ENCODE peak calls at places on chromosomes 12 and 14, in eight cellular contexts. D is brain microvascular endothelial cell, G is tibial nerve, U is K562, M is lower lobe of right lung, R is GM12865, Y is AG10803, W is thoracic aorta. F is an unnamed sample.

GRCh38 chr12:13094349-13094748 is 9.1 kb downstream of the GSG1 start:
- DNase-seq in R (peak), Y (peak), W (no peak), M (no peak), D (no peak), U (no peak), G (no peak), F (no peak)

GRCh38 chr12:93638954-93639353 is 38.2 kb upstream of the CRADD start:
- DNase-seq in D (no peak), U (no peak), M (no peak), W (no peak), R (no peak), G (no peak), Y (no peak), F (no peak)

GRCh38 chr12:49762468-49762847 is 21.1 kb downstream of the TMBIM6 start:
- DNase-seq in D (no peak), U (no peak), Y (no peak), W (no peak), R (peak), G (no peak), M (no peak), F (no peak)

GRCh38 chr14:74829238-74829637 is 46.7 kb downstream of the PROX2 start:
- DNase-seq in U (no peak), D (no peak), R (no peak), G (no peak), M (no peak), Y (peak), W (no peak), F (no peak)

GRCh38 chr12:88993655-88994054 is 358.6 kb downstream of the DUSP6 start:
- DNase-seq in R (peak), Y (peak), G (no peak), D (peak), U (no peak), M (no peak), W (no peak), F (no peak)

GRCh38 chr12:113058553-113058952 is 2.0 kb downstream of the DTX1 start:
- DNase-seq in G (no peak), R (no peak), Y (no peak), W (no peak), U (no peak), D (no peak), M (no peak), F (no peak)

GRCh38 chr12:8912910-8913309 is 1.4 kb upstream of the PHC1 start:
- DNase-seq in U (peak), R (peak), Y (no peak), G (no peak), M (no peak), D (no peak), W (no peak), F (no peak)

GRCh38 chr12:113405687-113406086 is 2.0 kb upstream of the SDS start:
- DNase-seq in D (no peak), W (no peak), R (peak), U (no peak), G (no peak), M (no peak), Y (no peak), F (no peak)

GRCh38 chr12:124233846-124234620 is 60.9 kb upstream of the RFLNA start:
- DNase-seq in G (no peak), M (no peak), U (no peak), D (peak), W (no peak), R (no peak), Y (peak), F (no peak)

GRCh38 chr12:11822071-11822818 is 172.8 kb downstream of the ETV6 start:
- DNase-seq in G (no peak), M (no peak), R (peak), Y (peak), U (no peak), W (no peak), D (peak), F (peak)

DNA sequence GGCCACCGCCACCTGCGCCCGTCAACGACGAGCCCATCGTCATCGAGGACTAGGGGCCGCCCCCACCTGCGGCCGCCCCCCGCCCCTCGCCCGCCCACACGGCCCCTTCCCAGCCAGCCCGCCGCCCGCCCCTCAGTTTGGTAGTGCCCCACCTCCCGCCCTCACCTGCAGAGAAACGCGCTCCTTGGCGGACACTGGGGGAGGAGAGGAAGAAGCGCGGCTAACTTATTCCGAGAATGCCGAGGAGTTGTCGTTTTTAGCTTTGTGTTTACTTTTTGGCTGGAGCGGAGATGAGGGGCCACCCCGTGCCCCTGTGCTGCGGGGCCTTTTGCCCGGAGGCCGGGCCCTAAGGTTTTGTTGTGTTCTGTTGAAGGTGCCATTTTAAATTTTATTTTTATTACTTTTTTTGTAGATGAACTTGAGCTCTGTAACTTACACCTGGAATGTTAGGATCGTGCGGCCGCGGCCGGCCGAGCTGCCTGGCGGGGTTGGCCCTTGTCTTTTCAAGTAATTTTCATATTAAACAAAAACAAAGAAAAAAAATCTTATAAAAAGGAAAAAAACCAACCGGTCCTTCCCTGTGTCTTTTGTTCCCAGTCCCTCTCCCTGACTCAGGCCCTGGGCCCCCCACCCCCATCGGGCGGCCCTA is 4.3 kb upstream of the CRIP2 start:
- DNase-seq in W (no peak), M (no peak), D (no peak), R (no peak), G (no peak), U (no peak), Y (no peak), F (no peak)
- H3K4me3 ChIP-seq in W (no peak), M (no peak), D (no peak), R (no peak), G (no peak), U (no peak), Y (no peak), F (no peak)

GRCh38 chr12:50927356-50927755 is 25.0 kb upstream of the HIGD1C start:
- DNase-seq in U (no peak), W (no peak), Y (no peak), R (no peak), D (no peak), M (no peak), G (no peak), F (no peak)
- H3K4me3 ChIP-seq in U (peak), W (peak), Y (no peak), R (peak), D (no peak), M (peak), G (peak), F (peak)

GRCh38 chr12:46145881-46146280 is 123.0 kb downstream of the SLC38A1 start:
- DNase-seq in Y (no peak), G (no peak), R (no peak), D (no peak), U (no peak), W (no peak), M (no peak), F (no peak)

GRCh38 chr12:46150735-46151134 is 118.1 kb downstream of the SLC38A1 start:
- DNase-seq in R (no peak), Y (no peak), G (no peak), M (no peak), D (no peak), W (no peak), U (no peak), F (no peak)

GRCh38 chr12:46147144-46147543 is 121.7 kb downstream of the SLC38A1 start:
- DNase-seq in W (no peak), R (no peak), U (no peak), D (no peak), Y (no peak), G (no peak), M (no peak), F (no peak)

GRCh38 chr12:46149905-46150304 is 118.9 kb downstream of the SLC38A1 start:
- DNase-seq in G (no peak), W (no peak), M (no peak), Y (no peak), R (no peak), U (no peak), D (no peak), F (no peak)

GRCh38 chr12:46148706-46149463 is 120.0 kb downstream of the SLC38A1 start:
- DNase-seq in W (no peak), G (no peak), D (no peak), R (no peak), M (no peak), U (no peak), Y (peak), F (no peak)
- H3K4me3 ChIP-seq in W (no peak), G (no peak), D (no peak), R (no peak), M (no peak), U (no peak), Y (no peak), F (no peak)

GRCh38 chr14:91185721-91186120 is 58.8 kb downstream of the GPR68 start:
- DNase-seq in Y (peak), M (no peak), R (no peak), U (no peak), W (no peak), D (no peak), G (no peak), F (no peak)

GRCh38 chr14:91187271-91187670 is 57.2 kb downstream of the GPR68 start:
- DNase-seq in R (no peak), W (no peak), G (no peak), D (no peak), Y (no peak), U (no peak), M (no peak), F (no peak)

GRCh38 chr14:91186515-91187066 is 57.9 kb downstream of the GPR68 start:
- DNase-seq in M (no peak), D (no peak), Y (peak), R (no peak), W (no peak), U (no peak), G (no peak), F (no peak)

GRCh38 chr14:91184559-91184958 is 59.9 kb downstream of the GPR68 start:
- DNase-seq in G (no peak), Y (no peak), R (no peak), W (no peak), U (no peak), D (no peak), M (no peak), F (no peak)
- H3K4me3 ChIP-seq in G (no peak), Y (no peak), R (no peak), W (no peak), U (no peak), D (no peak), M (no peak), F (no peak)

DNA sequence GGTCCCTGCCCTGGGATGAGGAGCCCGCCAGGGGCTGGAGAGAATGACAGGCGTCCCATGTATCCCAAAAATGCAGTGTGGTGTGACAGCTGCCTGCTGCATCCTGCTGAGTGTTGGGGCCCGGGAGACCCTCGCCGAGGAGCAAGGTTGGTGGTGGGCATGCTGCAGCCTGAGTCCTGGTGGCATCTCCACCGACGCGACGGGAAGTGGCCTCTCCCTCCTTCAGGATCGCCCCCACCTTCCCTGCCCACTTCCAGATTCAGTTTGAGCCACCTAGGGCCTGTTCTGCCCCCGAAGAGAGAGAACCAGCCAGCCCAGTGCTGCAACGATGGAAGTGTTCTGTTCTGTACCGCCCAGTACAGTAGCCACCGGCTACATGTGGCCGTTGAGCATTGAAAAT is 70.1 kb downstream of the TSPAN9 start:
- DNase-seq in W (no peak), U (no peak), D (no peak), G (no peak), M (no peak), R (no peak), Y (no peak), F (no peak)
- H3K4me3 ChIP-seq in W (no peak), U (no peak), D (no peak), G (no peak), M (no peak), R (no peak), Y (no peak), F (no peak)

DNA sequence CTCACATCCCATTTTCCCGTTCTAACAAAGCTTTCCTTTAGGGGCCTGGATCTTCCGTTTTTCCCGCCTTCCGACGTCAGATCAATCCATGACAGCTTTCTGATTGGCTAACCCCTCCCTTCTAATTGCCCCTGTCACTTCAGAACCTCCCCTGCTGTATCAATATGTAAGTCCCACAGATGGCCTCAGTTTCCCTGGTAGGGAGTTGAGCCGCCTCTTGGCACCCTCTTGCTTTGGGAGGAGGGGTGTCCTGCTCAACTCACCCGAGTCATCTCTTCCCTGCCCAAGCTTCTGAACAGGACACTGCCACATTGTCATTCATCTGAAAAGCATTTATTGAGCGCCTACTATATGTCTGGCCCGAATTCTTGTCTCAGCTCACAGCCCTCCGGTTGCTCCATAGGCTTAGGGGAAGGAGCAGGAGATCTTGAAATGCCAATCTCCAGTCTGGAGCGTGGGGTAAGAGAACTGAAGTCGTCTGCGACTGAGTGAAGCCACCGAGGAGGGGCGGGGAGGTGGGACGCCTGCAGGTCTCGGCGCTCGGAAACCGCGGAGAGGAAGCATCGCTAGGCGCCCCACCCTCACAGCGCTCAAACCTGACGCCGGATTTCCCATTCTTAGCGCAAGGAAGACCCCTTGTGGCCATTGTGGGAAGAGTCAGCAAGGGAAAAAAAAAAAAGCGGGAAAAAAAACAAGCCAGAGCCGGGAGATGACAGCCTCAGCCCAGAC is 28.0 kb upstream of the SMUG1 start:
- DNase-seq in D (peak), W (no peak), G (peak), M (peak), U (peak), R (peak), Y (peak), F (peak)
- H3K4me3 ChIP-seq in D (peak), W (peak), G (peak), M (peak), U (peak), R (peak), Y (peak), F (no peak)

GRCh38 chr14:60093088-60093487 is 1.4 kb downstream of the PCNX4 start:
- DNase-seq in M (no peak), R (no peak), U (no peak), D (no peak), G (no peak), W (no peak), Y (peak), F (no peak)

GRCh38 chr14:60094306-60094897 is 2.7 kb downstream of the PCNX4 start:
- DNase-seq in G (no peak), U (peak), D (peak), W (no peak), M (no peak), Y (peak), R (peak), F (no peak)

GRCh38 chr14:60091550-60092511 is at the start of gene PCNX4:
- DNase-seq in R (peak), G (peak), M (peak), U (peak), Y (peak), W (peak), D (peak), F (peak)

GRCh38 chr14:60092516-60092915 is 793 bp downstream of the PCNX4 start:
- DNase-seq in D (peak), M (no peak), R (peak), W (no peak), U (peak), G (peak), Y (peak), F (peak)

DNA sequence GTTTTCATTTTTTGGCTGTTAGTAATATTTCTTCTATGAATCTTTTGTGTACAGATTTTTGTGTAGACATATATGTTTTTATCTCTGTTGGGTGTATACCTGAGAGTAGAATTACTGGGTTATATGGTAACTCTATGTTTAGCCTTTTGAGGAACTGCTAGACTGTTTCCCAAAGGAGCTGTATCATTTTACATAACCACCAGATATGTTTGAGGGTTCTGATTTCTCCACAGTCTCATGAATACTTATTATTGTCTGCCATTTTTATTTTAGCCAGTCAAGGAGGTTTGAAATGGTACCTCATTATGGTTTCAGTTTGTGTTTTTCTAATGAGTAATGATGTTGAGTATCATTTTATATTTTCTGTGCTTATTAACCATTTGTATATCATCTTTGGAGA is 1.9 kb downstream of the PCNX4 start:
- DNase-seq in W (no peak), M (no peak), R (no peak), G (no peak), Y (no peak), D (no peak), U (no peak), F (no peak)
- H3K4me3 ChIP-seq in W (peak), M (peak), R (peak), G (peak), Y (peak), D (peak), U (peak), F (no peak)